ENCODE peak calls at places on chromosomes 3 and 15, in nine cellular contexts. H is kidney epithelial cell; Q is CD8-positive, alpha-beta T cell; N is foreskin fibroblast; D is tibial artery; Z is adrenal gland; L is neural progenitor cell; X is gastrocnemius medialis; W is epithelial cell of esophagus. A is an unnamed sample.

GRCh38 chr15:39498642-39499041 is 82.2 kb upstream of the THBS1 start:
- DNase-seq in Q (no peak), L (no peak), N (no peak), Z (no peak), H (no peak), X (no peak), W (no peak), D (no peak), A (no peak)

GRCh38 chr3:10697918-10698317 is 118.1 kb upstream of the SLC6A11 start:
- DNase-seq in Z (no peak), Q (no peak), N (no peak), W (peak), L (peak), X (no peak), D (no peak), H (no peak), A (no peak)

GRCh38 chr3:125126323-125126722 is 70.5 kb upstream of the HEG1 start:
- DNase-seq in D (no peak), Q (no peak), L (no peak), H (no peak), W (no peak), Z (no peak), N (no peak), X (no peak), A (no peak)

GRCh38 chr3:15427182-15427880 is at the start of the genes EAF1 and METTL6:
- DNase-seq in N (peak), Z (peak), Q (peak), L (peak), X (peak), D (peak), W (peak), H (peak), A (peak)

GRCh38 chr15:85689729-85690128 is 105.0 kb downstream of the KLHL25 start:
- DNase-seq in L (peak), X (no peak), Z (peak), W (no peak), H (no peak), N (peak), Q (peak), D (peak), A (no peak)

GRCh38 chr15:67303490-67304363 is 49.1 kb downstream of the IQCH start:
- DNase-seq in W (peak), N (peak), D (no peak), Q (no peak), H (peak), L (peak), Z (no peak), X (no peak), A (no peak)

GRCh38 chr3:31882895-31883294 is 98.2 kb downstream of the OSBPL10 start:
- DNase-seq in H (no peak), N (no peak), L (no peak), Z (no peak), Q (no peak), X (no peak), D (no peak), W (peak), A (no peak)

GRCh38 chr3:80232760-80233159 is 465.0 kb upstream of the ROBO1 start:
- DNase-seq in Z (peak), W (peak), L (no peak), X (no peak), N (peak), D (no peak), Q (no peak), H (peak), A (no peak)

GRCh38 chr3:126352476-126353454 is 4.4 kb downstream of the KLF15 start:
- DNase-seq in D (peak), X (peak), L (no peak), N (peak), Z (peak), W (no peak), H (no peak), Q (no peak), A (peak)

GRCh38 chr3:104920512-104920911 is 446.2 kb upstream of the ALCAM start:
- DNase-seq in W (no peak), Z (no peak), X (no peak), H (no peak), L (no peak), N (no peak), D (no peak), Q (no peak), A (no peak)

GRCh38 chr3:155741081-155741480 is 3.8 kb downstream of the PLCH1 start:
- DNase-seq in H (no peak), Z (no peak), X (no peak), W (no peak), D (no peak), N (no peak), Q (no peak), L (peak), A (no peak)

GRCh38 chr3:100105536-100105935 is 8.8 kb downstream of the FILIP1L start:
- DNase-seq in H (no peak), Z (no peak), D (no peak), X (no peak), Q (no peak), L (no peak), N (peak), W (no peak), A (no peak)

GRCh38 chr3:62139957-62140356 is 233.4 kb downstream of the FEZF2 start:
- DNase-seq in H (no peak), L (no peak), W (peak), D (peak), X (no peak), Q (no peak), Z (no peak), N (peak), A (peak)

GRCh38 chr15:86743283-86743903 is 663.7 kb downstream of the AGBL1 start:
- DNase-seq in X (peak), Z (peak), W (peak), D (no peak), Q (peak), N (no peak), H (no peak), L (peak), A (no peak)

GRCh38 chr3:192607798-192608197 is 119.5 kb downstream of the FGF12 start:
- DNase-seq in D (no peak), N (no peak), X (no peak), Z (no peak), L (no peak), W (no peak), Q (no peak), H (no peak), A (no peak)

GRCh38 chr15:45776772-45777171 is 141.9 kb downstream of the SQOR start:
- DNase-seq in N (no peak), L (no peak), D (no peak), Q (no peak), W (no peak), H (no peak), X (no peak), Z (no peak), A (no peak)

GRCh38 chr3:8538904-8539303 is 37.3 kb downstream of the LMCD1 start:
- DNase-seq in D (no peak), W (no peak), L (no peak), H (no peak), N (peak), X (no peak), Q (no peak), Z (no peak), A (no peak)

GRCh38 chr3:169813757-169814517 is 1.2 kb upstream of the LRRC34 start:
- DNase-seq in Z (no peak), N (peak), W (peak), Q (peak), H (no peak), D (no peak), L (peak), X (no peak), A (peak)

GRCh38 chr3:58572013-58572633 is 5.1 kb downstream of the FAM107A start:
- DNase-seq in N (no peak), L (no peak), H (no peak), Q (no peak), D (no peak), Z (no peak), X (no peak), W (peak), A (no peak)

GRCh38 chr3:63909431-63909830 is 2.8 kb downstream of the SCAANT1 start:
- DNase-seq in N (peak), W (no peak), Z (no peak), H (no peak), D (no peak), L (no peak), X (no peak), Q (no peak), A (no peak)

GRCh38 chr15:80171787-80172186 is 19.0 kb downstream of the FAH start:
- DNase-seq in N (no peak), H (no peak), L (peak), Z (no peak), X (no peak), W (no peak), D (no peak), Q (no peak), A (no peak)

GRCh38 chr3:172376402-172376801 is 71.9 kb downstream of the GHSR start:
- DNase-seq in N (no peak), L (no peak), X (no peak), H (no peak), Z (no peak), W (no peak), D (no peak), Q (no peak), A (no peak)

GRCh38 chr3:137121704-137122314 is 164.0 kb downstream of the IL20RB start:
- DNase-seq in H (peak), L (peak), D (no peak), X (no peak), N (peak), Q (no peak), W (peak), Z (peak), A (no peak)

GRCh38 chr3:5054098-5054497 is 68.0 kb upstream of the ARL8B start:
- DNase-seq in Q (no peak), D (no peak), X (peak), Z (peak), L (no peak), H (no peak), N (no peak), W (no peak), A (no peak)

GRCh38 chr3:47104259-47104658 is 59.7 kb downstream of the SETD2 start:
- DNase-seq in H (no peak), Q (no peak), L (no peak), N (no peak), Z (no peak), W (no peak), D (no peak), X (no peak), A (no peak)

GRCh38 chr15:75200765-75201608 is 695 bp upstream of the C15orf39 start:
- DNase-seq in N (peak), X (no peak), Q (no peak), H (no peak), D (no peak), L (peak), Z (no peak), W (peak), A (no peak)

GRCh38 chr3:43180027-43180426 is 74.1 kb upstream of the POMGNT2 start:
- DNase-seq in L (no peak), Q (peak), N (peak), D (no peak), Z (peak), X (no peak), W (peak), H (no peak), A (no peak)

GRCh38 chr3:102140116-102140515 is 290.8 kb downstream of the NFKBIZ start:
- DNase-seq in H (no peak), Q (no peak), N (no peak), Z (no peak), L (no peak), X (no peak), W (no peak), D (no peak), A (no peak)

GRCh38 chr3:175186511-175186910 is 327.4 kb downstream of the NAALADL2 start:
- DNase-seq in N (peak), X (no peak), Z (no peak), D (no peak), W (peak), H (no peak), Q (no peak), L (no peak), A (no peak)

GRCh38 chr3:104763007-104763406 is 603.7 kb upstream of the ALCAM start:
- DNase-seq in Q (no peak), X (no peak), Z (no peak), N (no peak), L (no peak), W (peak), H (no peak), D (no peak), A (no peak)

GRCh38 chr3:178382388-178383061 is 153.7 kb upstream of the KCNMB2 start:
- DNase-seq in Z (peak), H (no peak), D (no peak), Q (no peak), X (no peak), W (no peak), L (no peak), N (peak), A (no peak)

GRCh38 chr3:7788881-7789280 is 712.7 kb upstream of the LMCD1 start:
- DNase-seq in N (no peak), D (no peak), H (no peak), L (no peak), X (no peak), Q (no peak), Z (no peak), W (peak), A (no peak)

GRCh38 chr3:47542614-47543173 is 29.2 kb upstream of the ELP6 start:
- DNase-seq in W (no peak), Z (peak), Q (no peak), X (peak), H (no peak), N (peak), D (peak), L (no peak), A (peak)

GRCh38 chr15:84034831-84035753 is 200.5 kb upstream of the GOLGA6L4 start:
- DNase-seq in N (peak), H (peak), D (no peak), X (no peak), W (peak), Z (no peak), Q (no peak), L (peak), A (no peak)

GRCh38 chr3:190306026-190306425 is 16.2 kb downstream of the CLDN1 start:
- DNase-seq in Z (no peak), Q (no peak), L (no peak), N (no peak), D (no peak), X (no peak), W (no peak), H (no peak), A (no peak)

GRCh38 chr15:101013769-101014223 is 94.6 kb downstream of the LRRK1 start:
- DNase-seq in W (no peak), D (no peak), L (no peak), X (no peak), Q (no peak), N (no peak), H (no peak), Z (peak), A (no peak)

GRCh38 chr3:11944052-11944673 is 60.0 kb upstream of the SYN2 start:
- DNase-seq in H (no peak), L (peak), Q (no peak), W (peak), X (no peak), N (peak), D (no peak), Z (peak), A (no peak)

GRCh38 chr15:69223083-69223813 is 62.8 kb downstream of the GLCE start:
- DNase-seq in Z (no peak), D (no peak), N (no peak), X (no peak), H (no peak), Q (no peak), W (no peak), L (no peak), A (no peak)

GRCh38 chr15:69224383-69224782 is 63.9 kb downstream of the GLCE start:
- DNase-seq in N (peak), L (peak), W (peak), D (no peak), X (no peak), Q (no peak), H (no peak), Z (no peak), A (no peak)

GRCh38 chr15:69226028-69226355 is 65.6 kb downstream of the GLCE start:
- DNase-seq in N (no peak), X (no peak), Q (no peak), L (no peak), H (no peak), Z (no peak), D (no peak), W (no peak), A (no peak)

GRCh38 chr15:69222002-69222474 is 61.6 kb downstream of the GLCE start:
- DNase-seq in L (no peak), X (no peak), N (no peak), D (no peak), W (no peak), Q (no peak), Z (no peak), H (no peak), A (no peak)

DNA sequence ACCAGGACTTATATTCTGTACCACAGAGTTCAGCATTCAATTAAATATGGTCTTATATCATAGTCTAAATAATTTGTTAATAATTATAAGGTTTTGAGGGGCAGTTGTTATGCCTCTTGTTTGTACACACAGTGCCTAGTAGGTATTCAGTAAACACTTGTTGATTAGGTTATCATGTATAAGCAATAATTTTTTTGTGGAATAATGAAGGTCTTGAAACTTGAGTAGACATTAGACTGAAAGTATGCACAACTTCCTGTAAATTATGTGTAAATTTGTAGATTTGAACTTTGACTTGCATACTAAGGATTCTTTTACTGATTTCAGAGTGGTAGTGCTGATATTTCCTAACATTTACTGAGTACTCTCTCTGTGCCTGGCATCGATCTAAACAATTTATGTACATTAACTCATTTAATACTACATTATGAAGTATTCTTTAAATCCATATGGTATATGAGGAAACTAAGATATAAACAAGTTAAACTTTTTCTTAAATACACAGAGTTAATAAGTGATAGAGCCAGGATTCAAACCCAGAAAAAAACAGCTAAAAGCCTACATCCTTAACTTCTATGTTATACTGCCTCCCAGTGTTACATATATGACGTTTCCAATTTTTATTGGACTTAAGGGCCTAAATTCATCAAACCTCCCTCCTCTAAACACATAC is 65.1 kb downstream of the GLCE start:
- DNase-seq in L (peak), Z (no peak), W (peak), H (peak), N (peak), Q (no peak), D (no peak), X (no peak), A (no peak)
- TF ChIP-seq CTCF in L (peak), Z (no peak), W (peak), H (peak), N (peak), Q (no peak), D (no peak), X (peak), A (no peak)

GRCh38 chr3:150528359-150528797 is 17.9 kb downstream of the SERP1 start:
- DNase-seq in H (no peak), X (no peak), L (no peak), Z (no peak), W (peak), N (peak), D (no peak), Q (no peak), A (no peak)
- H3K4me3 ChIP-seq in H (no peak), X (no peak), L (no peak), Z (no peak), W (no peak), N (no peak), D (no peak), Q (no peak), A (no peak)

GRCh38 chr15:61640751-61641150 is 411.6 kb upstream of the RORA start:
- DNase-seq in N (no peak), Z (no peak), X (no peak), L (peak), H (no peak), D (no peak), W (no peak), Q (no peak), A (no peak)

GRCh38 chr15:61639491-61639890 is 410.4 kb upstream of the RORA start:
- DNase-seq in W (peak), Q (no peak), Z (no peak), L (no peak), D (no peak), N (no peak), X (peak), H (no peak), A (no peak)

GRCh38 chr15:61641645-61642044 is 412.5 kb upstream of the RORA start:
- DNase-seq in D (no peak), L (no peak), H (no peak), Q (no peak), N (no peak), X (no peak), Z (no peak), W (no peak), A (no peak)

GRCh38 chr15:61644550-61644949 is 415.4 kb upstream of the RORA start:
- DNase-seq in H (no peak), W (no peak), X (no peak), N (peak), Q (no peak), Z (no peak), D (no peak), L (no peak), A (no peak)
- TF ChIP-seq CTCF in H (no peak), W (no peak), X (no peak), N (no peak), Q (no peak), Z (no peak), D (no peak), L (peak), A (no peak)

GRCh38 chr3:21294768-21295167 is 456.2 kb downstream of the ZNF385D start:
- DNase-seq in Z (no peak), N (peak), H (no peak), D (no peak), L (no peak), X (no peak), Q (no peak), W (peak), A (no peak)
- H3K4me3 ChIP-seq in Z (no peak), N (no peak), H (no peak), D (no peak), L (no peak), X (no peak), Q (no peak), W (no peak), A (no peak)

DNA sequence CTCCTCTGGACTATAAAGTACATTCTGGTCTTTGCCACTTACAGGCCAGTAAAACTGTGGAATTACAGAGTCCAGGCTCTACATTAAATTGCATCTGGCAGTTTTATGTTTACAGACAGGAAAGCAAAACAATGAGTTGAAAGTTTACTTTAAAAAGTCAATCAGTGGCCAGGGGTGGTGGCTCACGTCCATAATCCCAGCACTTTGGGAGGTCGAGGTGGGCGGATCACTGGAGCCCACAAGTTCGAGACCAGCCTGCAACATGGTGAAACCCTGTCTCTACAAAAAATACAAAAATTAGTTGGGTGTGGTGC is 53.8 kb downstream of the TM4SF4 start:
- DNase-seq in D (no peak), H (no peak), Z (no peak), N (no peak), W (no peak), X (no peak), Q (no peak), L (no peak), A (no peak)
- TF ChIP-seq CTCF in D (no peak), H (no peak), Z (no peak), N (no peak), W (no peak), X (no peak), Q (no peak), L (no peak), A (no peak)

DNA sequence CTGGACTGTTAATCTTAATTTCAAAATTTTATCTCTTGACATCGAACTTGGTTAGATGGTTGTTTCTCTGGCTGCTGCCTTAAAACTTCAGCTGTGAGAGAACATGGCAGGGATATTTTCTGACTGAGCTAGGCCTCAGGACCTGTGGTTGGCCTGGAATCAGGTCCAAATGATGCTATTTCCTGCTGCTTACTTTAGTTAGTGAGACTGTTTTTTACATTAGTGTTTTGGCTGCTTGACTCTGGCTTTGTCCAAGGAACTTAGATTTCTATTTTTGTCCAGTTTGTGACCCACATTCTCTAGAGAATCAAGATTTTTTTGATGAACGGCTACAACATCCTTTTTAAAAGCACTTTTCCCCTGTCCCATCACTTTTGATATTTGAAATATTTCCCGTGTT is 497.9 kb upstream of the SGO1 start:
- DNase-seq in Z (no peak), X (no peak), W (no peak), D (no peak), L (no peak), H (no peak), Q (no peak), N (peak), A (peak)
- H3K4me3 ChIP-seq in Z (no peak), X (no peak), W (no peak), D (no peak), L (no peak), H (no peak), Q (no peak), N (no peak), A (no peak)

DNA sequence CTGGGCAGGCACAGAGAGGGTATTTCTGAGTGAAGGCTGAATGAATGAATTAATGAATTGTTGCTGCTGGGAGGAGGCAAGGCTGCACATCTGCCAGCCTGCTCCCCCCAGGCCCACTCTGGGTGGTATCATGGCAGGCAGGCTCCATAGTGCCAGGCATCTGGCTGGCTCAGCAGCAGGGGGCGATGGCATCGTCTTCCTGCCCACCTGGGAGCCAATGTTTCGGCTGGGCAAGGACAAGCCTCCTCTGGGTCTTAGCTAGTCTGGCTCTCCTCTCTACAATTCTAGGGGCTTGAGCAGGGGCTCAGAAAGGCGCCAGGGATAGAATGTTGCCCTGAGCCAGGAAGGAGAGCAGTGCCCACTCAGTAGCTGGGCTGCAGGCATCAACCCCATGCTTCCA is 1.7 kb upstream of the TLR9 start:
- DNase-seq in X (peak), W (no peak), Q (no peak), H (no peak), Z (no peak), L (no peak), N (no peak), D (no peak), A (no peak)
- TF ChIP-seq CTCF in X (peak), W (no peak), Q (no peak), H (peak), Z (no peak), L (no peak), N (no peak), D (no peak), A (no peak)